ENCODE peak calls at places on chromosomes 4 and X, in six cellular contexts. G is SK-N-SH, Y is HL-60, P is K562, J is GM12878, F is HepG2. R is an unnamed sample.

GRCh38 chr4:152937535-152938236 is 1.6 kb downstream of the FHDC1 start:
- DNase-seq in Y (peak; percentile 18), P (peak; percentile 78), F (no peak), G (peak; percentile 78), J (no peak), R (peak; percentile 63)

GRCh38 chr4:151797131-151797530 is 36.3 kb upstream of the GATB start:
- DNase-seq in F (no peak), Y (no peak), G (no peak), J (no peak), P (no peak), R (no peak)

GRCh38 chr4:165721815-165722214 is 151.2 kb upstream of the TLL1 start:
- DNase-seq in Y (no peak), J (no peak), F (no peak), P (no peak), G (no peak), R (no peak)

GRCh38 chrX:85897376-85898110 is 149.8 kb downstream of the CHM start:
- DNase-seq in Y (no peak), J (no peak), P (peak; percentile 5), G (no peak), F (no peak), R (no peak)

GRCh38 chr4:118284169-118284568 is 68.6 kb downstream of the PRSS12 start:
- DNase-seq in Y (peak; percentile 89), P (peak; percentile 30), G (no peak), F (no peak), J (no peak), R (no peak)

GRCh38 chr4:35684755-35685154 is 559.6 kb downstream of the ARAP2 start:
- DNase-seq in G (no peak), F (no peak), Y (no peak), J (no peak), P (no peak), R (no peak)

GRCh38 chr4:93828332-93828829 is at the start of gene ATOH1:
- DNase-seq in G (peak; percentile 76), P (peak; percentile 13), J (no peak), F (no peak), Y (peak; percentile 13), R (peak; percentile 84)

GRCh38 chrX:47179221-47179927 is 14.3 kb upstream of the UBA1 start:
- DNase-seq in F (no peak), Y (no peak), J (no peak), P (no peak), G (no peak), R (no peak)

GRCh38 chrX:48467331-48467761 is 2.7 kb downstream of the SLC38A5 start:
- DNase-seq in G (no peak), P (peak; percentile 67), J (no peak), Y (no peak), F (no peak), R (no peak)

GRCh38 chr4:57065730-57066482 is 44.3 kb downstream of the IGFBP7 start:
- DNase-seq in P (no peak), F (no peak), Y (no peak), G (no peak), J (no peak), R (no peak)

GRCh38 chrX:136574548-136574947 is 42.5 kb downstream of the VGLL1 start:
- DNase-seq in Y (no peak), F (peak; percentile 2), J (no peak), G (no peak), P (no peak), R (no peak)

GRCh38 chrX:69238153-69238959 is 73.1 kb upstream of the PJA1 start:
- DNase-seq in J (no peak), G (peak; percentile 73), Y (no peak), P (no peak), F (no peak), R (no peak)

GRCh38 chr4:127741247-127741646 is 11.0 kb downstream of the SLC25A31 start:
- DNase-seq in J (no peak), F (no peak), Y (no peak), P (no peak), G (no peak), R (no peak)

GRCh38 chr4:40316333-40316781 is 18.8 kb upstream of the CHRNA9 start:
- DNase-seq in Y (no peak), F (no peak), P (no peak), J (peak; percentile 74), G (no peak), R (no peak)

DNA sequence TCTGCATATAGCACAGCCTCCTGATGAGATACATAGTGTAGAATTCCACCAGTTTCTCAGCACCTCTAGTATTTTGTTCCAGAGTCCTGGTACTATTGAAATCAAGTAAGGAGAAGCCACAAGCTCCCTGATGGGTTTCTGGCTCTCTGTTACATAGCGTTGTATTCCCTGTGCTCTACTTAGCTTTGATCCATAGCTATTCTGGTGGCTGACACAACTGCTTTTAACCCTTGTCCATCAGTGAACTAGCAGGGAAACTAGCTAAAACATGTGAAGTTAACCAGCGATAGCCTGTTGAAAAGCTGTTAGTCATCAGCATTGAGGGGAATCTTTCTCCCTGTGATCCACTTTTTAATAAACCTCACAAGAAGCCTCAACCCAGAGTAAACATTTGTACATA is 26.9 kb downstream of the NIPAL1 start:
- DNase-seq in P (no peak), F (no peak), G (no peak), J (no peak), Y (no peak), R (no peak)
- TF ChIP-seq GABPA in P (no peak), F (no peak), G (no peak), J (no peak), Y (no peak), R (no peak)

GRCh38 chrX:153845842-153846241 is 15.5 kb upstream of the PDZD4 start:
- DNase-seq in P (no peak), J (no peak), Y (no peak), F (no peak), G (no peak), R (no peak)
- TF ChIP-seq GABPA in P (no peak), J (no peak), Y (no peak), F (no peak), G (no peak), R (no peak)

DNA sequence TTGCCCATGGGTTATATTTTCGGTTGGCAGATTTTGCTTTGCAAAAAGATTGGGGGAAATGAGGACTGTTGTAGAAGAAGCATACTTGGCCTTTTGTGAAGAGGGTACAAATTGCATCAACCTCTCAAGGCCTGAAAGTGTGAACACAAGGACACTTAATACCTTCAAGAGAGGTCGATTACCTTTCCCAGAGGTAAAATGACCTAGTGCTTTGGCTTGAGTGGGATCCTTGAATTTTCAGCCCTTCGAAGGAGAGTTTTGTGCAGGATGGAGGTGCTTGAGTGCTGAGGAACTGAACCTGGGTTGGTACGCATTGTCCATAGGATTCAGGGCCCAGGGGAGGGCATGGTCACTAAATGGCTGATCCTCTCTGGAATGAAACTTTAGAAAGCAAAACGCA is 27.6 kb upstream of the NKAP start:
- DNase-seq in Y (no peak), G (no peak), J (no peak), F (no peak), P (no peak), R (no peak)
- TF ChIP-seq GABPA in Y (no peak), G (no peak), J (no peak), F (no peak), P (no peak), R (no peak)

GRCh38 chr4:7427326-7428260 is 7.1 kb downstream of the PSAPL1 start:
- DNase-seq in F (no peak), Y (no peak), G (peak; percentile 17), J (no peak), P (no peak), R (peak; percentile 41)

GRCh38 chr4:7424553-7425111 is 10.1 kb downstream of the PSAPL1 start:
- DNase-seq in F (no peak), Y (no peak), P (no peak), G (peak; percentile 22), J (no peak), R (peak; percentile 43)

GRCh38 chr4:7425171-7425570 is 9.6 kb downstream of the PSAPL1 start:
- DNase-seq in P (no peak), Y (no peak), J (no peak), F (no peak), G (peak; percentile 16), R (no peak)

GRCh38 chr4:7426525-7427171 is 8.1 kb downstream of the PSAPL1 start:
- DNase-seq in P (no peak), F (no peak), J (no peak), Y (no peak), G (peak; percentile 7), R (no peak)

DNA sequence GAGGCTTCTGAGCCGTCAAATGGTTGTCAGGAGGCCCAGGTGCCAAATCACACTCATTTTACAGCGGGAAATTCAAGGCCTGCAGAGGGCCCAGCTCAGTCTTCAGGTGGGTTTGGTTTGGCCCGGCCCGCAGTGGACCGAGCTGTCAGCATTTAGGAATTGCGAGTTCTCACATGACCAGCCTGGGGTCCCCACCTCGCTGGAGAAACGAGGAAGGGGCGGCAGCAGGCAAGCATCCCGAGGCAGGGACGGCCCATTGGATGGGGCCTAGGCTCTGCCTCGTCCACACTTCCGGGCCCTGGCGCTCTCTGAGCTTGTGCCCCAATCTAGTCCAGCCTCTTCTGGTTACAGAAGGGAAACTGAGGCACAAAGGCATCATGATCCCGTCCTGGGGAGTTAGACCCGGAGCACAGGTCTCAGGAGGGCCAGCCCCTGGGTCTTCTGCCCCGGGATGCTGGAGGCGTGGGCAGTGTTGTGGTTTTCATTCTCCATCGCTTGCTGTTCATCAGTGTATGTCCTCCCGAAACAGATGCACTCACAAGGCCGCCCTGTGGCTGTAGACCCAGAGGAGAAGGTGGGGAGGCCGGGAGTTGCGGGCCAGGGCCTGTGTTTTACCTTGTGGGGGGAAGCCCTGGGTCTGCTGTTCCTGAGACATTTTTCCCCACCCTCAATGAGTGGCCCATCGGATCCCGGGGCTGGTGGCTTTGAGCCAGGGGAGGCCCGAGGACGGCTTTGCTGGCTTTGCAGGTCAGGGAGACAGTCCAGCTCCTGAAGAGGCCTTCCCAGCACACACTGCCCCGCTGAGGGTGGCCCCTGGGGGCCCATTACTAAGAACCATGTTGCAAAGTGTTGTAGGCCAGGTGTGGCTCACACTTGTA is 8.9 kb downstream of the PSAPL1 start:
- DNase-seq in Y (no peak), P (no peak), F (no peak), G (peak; percentile 21), J (no peak), R (peak; percentile 28)
- TF ChIP-seq GABPA in Y (no peak), P (no peak), F (no peak), G (no peak), J (no peak), R (no peak)

GRCh38 chr4:77862478-77863216 is at the start of gene MRPL1:
- DNase-seq in F (peak; percentile 94), G (peak; percentile 77), P (peak; percentile 82), Y (peak; percentile 95), J (peak; percentile 89), R (peak; percentile 85)
- TF ChIP-seq GABPA in F (peak; percentile 97), G (peak; percentile 91), P (peak; percentile 98), Y (peak; percentile 97), J (peak; percentile 97), R (peak; percentile 90)

DNA sequence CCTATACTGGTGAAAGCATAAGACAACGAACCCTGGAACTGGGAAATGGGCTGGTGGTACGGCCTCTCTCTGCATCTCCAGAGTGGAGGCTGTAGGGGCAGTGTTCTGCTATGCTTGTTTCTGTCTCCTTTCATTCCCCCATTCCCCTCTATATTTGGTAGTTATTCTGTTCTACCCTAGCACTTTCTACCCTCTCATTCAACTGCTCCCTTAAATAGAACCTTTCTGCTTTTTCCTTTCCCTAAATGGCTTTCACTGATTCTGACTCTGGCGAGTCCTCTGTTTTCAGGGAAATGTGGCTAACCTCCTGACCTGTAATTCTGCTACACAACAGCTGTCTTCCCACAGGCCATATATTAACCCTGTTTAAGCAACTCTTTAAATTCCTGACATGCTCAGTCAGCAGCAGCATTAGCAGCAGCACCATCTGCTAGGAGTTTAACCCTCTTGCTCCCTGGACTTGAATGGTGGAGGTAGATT is 94.2 kb downstream of the CXCL13 start:
- DNase-seq in F (peak; percentile 74), P (peak; percentile 13), J (no peak), Y (no peak), G (peak; percentile 24), R (no peak)
- TF ChIP-seq GABPA in F (no peak), P (no peak), J (no peak), Y (no peak), G (no peak), R (no peak)